ENCODE peak calls at places on chromosomes 13 and 19, in six cellular contexts. X is IMR-90, Z is H1, H is H9, D is neuronal stem cell, V is trophoblast cell. Y is an unnamed sample.

GRCh38 chr19:41083516-41083915 is 4.7 kb upstream of the CYP2A13 start:
- DNase-seq in X (no peak), Z (no peak), H (no peak), D (no peak), V (peak), Y (no peak)

GRCh38 chr13:33462109-33462508 is 176.6 kb upstream of the STARD13 start:
- DNase-seq in X (no peak), Z (no peak), H (no peak), D (no peak), V (no peak), Y (no peak)

GRCh38 chr19:35318679-35319448 is 10.1 kb upstream of the CD22 start:
- DNase-seq in X (peak), Z (no peak), H (peak), D (no peak), V (peak), Y (peak)

GRCh38 chr13:79647518-79647917 is 166.6 kb downstream of the NDFIP2 start:
- DNase-seq in X (no peak), Z (no peak), H (no peak), D (no peak), V (no peak), Y (no peak)

GRCh38 chr19:19223636-19224035 is 11.9 kb downstream of the NCAN start:
- DNase-seq in X (no peak), Z (no peak), H (no peak), D (no peak), V (no peak), Y (no peak)

GRCh38 chr13:110443633-110444225 is 117.8 kb downstream of the RAB20 start:
- DNase-seq in X (no peak), Z (no peak), H (no peak), D (no peak), V (no peak), Y (peak)

GRCh38 chr13:62085832-62086231 is 670.2 kb upstream of the PCDH20 start:
- DNase-seq in X (no peak), Z (no peak), H (no peak), D (no peak), V (no peak), Y (no peak)

GRCh38 chr19:41133260-41133659 is 19.0 kb downstream of the CYP2F1 start:
- DNase-seq in X (no peak), Z (no peak), H (no peak), D (no peak), V (no peak), Y (no peak)

GRCh38 chr13:30051531-30052060 is 201.2 kb upstream of the UBL3 start:
- DNase-seq in X (no peak), Z (no peak), H (no peak), D (no peak), V (no peak), Y (no peak)

GRCh38 chr19:12156254-12157058 is at the start of gene ZNF625:
- DNase-seq in X (peak), Z (peak), H (peak), D (peak), V (peak), Y (peak)

GRCh38 chr19:50387176-50387867 is 3.2 kb downstream of the POLD1 start:
- DNase-seq in X (peak), Z (no peak), H (no peak), D (no peak), V (peak), Y (peak)

GRCh38 chr19:6576869-6577281 is 14.1 kb downstream of the CD70 start:
- DNase-seq in X (no peak), Z (no peak), H (no peak), D (no peak), V (no peak), Y (no peak)
- H4K91ac ChIP-seq in X (no peak), Z (peak), H (no peak), D (no peak), V (no peak), Y (no peak)

GRCh38 chr13:28493740-28494536 is 990 bp downstream of the FLT1 start:
- DNase-seq in X (no peak), Z (no peak), H (no peak), D (peak), V (no peak), Y (peak)
- H3K4me2 ChIP-seq in X (peak), Z (peak), H (peak), D (peak), V (peak), Y (peak)

DNA sequence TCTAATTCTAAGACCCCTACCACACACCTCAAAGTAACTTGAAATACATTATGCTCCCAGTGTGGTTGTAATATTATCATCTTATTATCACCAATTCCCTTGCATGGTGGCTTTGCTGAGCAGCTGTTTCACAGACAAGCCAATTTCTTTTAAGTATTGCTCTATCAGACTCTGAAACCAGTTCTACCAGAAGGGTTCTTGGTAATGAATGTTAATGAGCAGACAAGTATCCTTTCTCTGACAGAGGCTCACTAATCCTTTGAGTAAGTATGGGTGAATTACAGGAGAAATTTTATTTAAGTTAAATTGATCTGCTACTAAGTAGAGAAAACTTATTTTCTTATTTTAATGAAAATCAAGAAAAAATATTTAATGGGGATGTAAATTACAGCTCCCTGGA is 326.0 kb downstream of the GPC6 start:
- DNase-seq in X (no peak), Z (no peak), H (no peak), D (no peak), V (peak), Y (no peak)
- H3K18ac ChIP-seq in X (no peak), Z (no peak), H (no peak), D (no peak), V (no peak), Y (no peak)

DNA sequence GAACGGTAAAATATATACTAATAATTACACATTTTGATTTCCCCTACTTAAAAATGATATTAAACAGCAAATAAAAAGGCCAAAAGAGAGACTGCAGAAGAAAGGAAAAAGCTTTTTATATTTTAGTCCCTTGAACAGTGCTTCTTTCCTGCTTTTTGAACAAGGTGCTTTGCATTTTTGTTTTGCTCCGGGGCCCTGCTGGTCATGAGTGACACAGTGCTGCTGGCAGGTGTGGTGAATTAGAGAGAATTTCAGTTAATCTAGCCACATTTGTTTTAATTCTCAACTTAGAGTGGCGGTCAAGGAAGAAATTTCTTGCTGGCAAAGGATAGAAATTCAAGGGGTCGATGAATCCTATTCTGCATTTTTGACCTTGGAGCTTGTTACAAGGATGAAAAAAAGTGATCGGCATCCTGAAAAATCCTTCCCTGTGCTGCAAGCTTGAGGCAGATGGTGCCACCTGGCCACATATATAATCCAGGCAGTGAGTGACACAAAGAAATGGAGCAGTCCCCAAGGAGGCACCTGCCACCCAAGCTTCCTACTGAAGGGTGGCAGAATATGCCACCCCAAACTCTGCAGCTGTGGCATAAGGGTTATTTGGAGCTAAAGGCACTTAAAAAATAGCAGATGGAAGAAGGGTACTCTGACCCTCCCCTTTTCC is 15.6 kb downstream of the TMEM272 start:
- DNase-seq in X (no peak), Z (no peak), H (no peak), D (no peak), V (no peak), Y (no peak)
- H4K91ac ChIP-seq in X (no peak), Z (no peak), H (no peak), D (no peak), V (no peak), Y (no peak)

GRCh38 chr19:1568320-1569019 is at the start of gene MEX3D:
- DNase-seq in X (peak), Z (no peak), H (peak), D (peak), V (peak), Y (peak)

GRCh38 chr19:1567116-1567847 is 843 bp downstream of the MEX3D start:
- DNase-seq in X (no peak), Z (no peak), H (no peak), D (no peak), V (peak), Y (peak)

GRCh38 chr19:1563251-1563650 is 4.9 kb downstream of the MEX3D start:
- DNase-seq in X (no peak), Z (no peak), H (no peak), D (no peak), V (no peak), Y (no peak)

GRCh38 chr19:1567848-1568227 is 287 bp downstream of the MEX3D start:
- DNase-seq in X (no peak), Z (no peak), H (no peak), D (no peak), V (no peak), Y (no peak)

GRCh38 chr19:1566392-1567115 is 1.6 kb downstream of the MEX3D start:
- DNase-seq in X (peak), Z (peak), H (peak), D (peak), V (peak), Y (peak)
- H3K4me2 ChIP-seq in X (peak), Z (peak), H (peak), D (peak), V (peak), Y (peak)

Y was measured in mesenchymal stem cell.